ENCODE peak calls at places on chromosomes 13 and 19, in nine cellular contexts. One of them, this sample, is unnamed.

GRCh38 chr13:76620036-76620435 is 266.2 kb downstream of the KCTD12 start:
- DNase-seq in ovary: no peak
- DNase-seq in tibial artery: no peak
- DNase-seq in heart left ventricle: no peak
- DNase-seq in AG04450: no peak
- DNase-seq in thoracic aorta: no peak
- DNase-seq in SJSA1: no peak
- DNase-seq in heart right ventricle: no peak
- DNase-seq in A549: no peak
- DNase-seq in this sample: no peak

GRCh38 chr19:14520543-14520942 is 2.3 kb upstream of the DNAJB1 start:
- DNase-seq in A549: no peak
- DNase-seq in tibial artery: no peak
- DNase-seq in AG04450: no peak
- DNase-seq in SJSA1: no peak
- DNase-seq in heart right ventricle: no peak
- DNase-seq in heart left ventricle: no peak
- DNase-seq in thoracic aorta: no peak
- DNase-seq in ovary: no peak
- DNase-seq in this sample: no peak

GRCh38 chr19:17754634-17755532 is 3.6 kb downstream of the FCHO1 start:
- DNase-seq in SJSA1: no peak
- DNase-seq in AG04450: no peak
- DNase-seq in tibial artery: no peak
- DNase-seq in thoracic aorta: no peak
- DNase-seq in heart left ventricle: no peak
- DNase-seq in A549: no peak
- DNase-seq in ovary: no peak
- DNase-seq in heart right ventricle: no peak
- DNase-seq in this sample: no peak

GRCh38 chr13:27967203-27967735 is 1.8 kb downstream of the CDX2 start:
- DNase-seq in SJSA1: no peak
- DNase-seq in A549: no peak
- DNase-seq in ovary: no peak
- DNase-seq in heart left ventricle: no peak
- DNase-seq in tibial artery: no peak
- DNase-seq in AG04450: no peak
- DNase-seq in heart right ventricle: no peak
- DNase-seq in thoracic aorta: no peak
- DNase-seq in this sample: no peak

GRCh38 chr13:50950808-50951207 is 41.2 kb downstream of the RNASEH2B start:
- DNase-seq in tibial artery: no peak
- DNase-seq in heart left ventricle: no peak
- DNase-seq in heart right ventricle: no peak
- DNase-seq in A549: no peak
- DNase-seq in thoracic aorta: no peak
- DNase-seq in AG04450: no peak
- DNase-seq in ovary: no peak
- DNase-seq in SJSA1: no peak
- DNase-seq in this sample: no peak

GRCh38 chr13:95627590-95627989 is 16.9 kb downstream of the DZIP1 start:
- DNase-seq in tibial artery: no peak
- DNase-seq in heart right ventricle: no peak
- DNase-seq in AG04450: no peak
- DNase-seq in A549: no peak
- DNase-seq in thoracic aorta: no peak
- DNase-seq in SJSA1: no peak
- DNase-seq in heart left ventricle: no peak
- DNase-seq in ovary: no peak
- DNase-seq in this sample: no peak

GRCh38 chr13:109419896-109420295 is 366.5 kb downstream of the IRS2 start:
- DNase-seq in ovary: no peak
- DNase-seq in SJSA1: no peak
- DNase-seq in tibial artery: no peak
- DNase-seq in thoracic aorta: no peak
- DNase-seq in A549: no peak
- DNase-seq in heart left ventricle: no peak
- DNase-seq in AG04450: no peak
- DNase-seq in heart right ventricle: no peak
- DNase-seq in this sample: no peak

GRCh38 chr13:38697628-38698333 is 10.9 kb downstream of the FREM2 start:
- DNase-seq in thoracic aorta: no peak
- DNase-seq in tibial artery: no peak
- DNase-seq in SJSA1: no peak
- DNase-seq in heart right ventricle: no peak
- DNase-seq in heart left ventricle: no peak
- DNase-seq in ovary: no peak
- DNase-seq in AG04450: no peak
- DNase-seq in A549: no peak
- DNase-seq in this sample: no peak

GRCh38 chr19:1063030-1063908 is 3.7 kb upstream of the ARHGAP45 start:
- DNase-seq in AG04450: no peak
- DNase-seq in heart right ventricle: no peak
- DNase-seq in heart left ventricle: no peak
- DNase-seq in A549: no peak
- DNase-seq in thoracic aorta: no peak
- DNase-seq in ovary: no peak
- DNase-seq in SJSA1: no peak
- DNase-seq in tibial artery: no peak
- DNase-seq in this sample: peak; percentile 72

GRCh38 chr19:51339313-51339686 is 2.6 kb downstream of the VSIG10L start:
- DNase-seq in heart right ventricle: no peak
- DNase-seq in tibial artery: peak; percentile 72
- DNase-seq in heart left ventricle: no peak
- DNase-seq in AG04450: no peak
- DNase-seq in SJSA1: no peak
- DNase-seq in thoracic aorta: no peak
- DNase-seq in A549: peak; percentile 55
- DNase-seq in ovary: no peak
- DNase-seq in this sample: no peak

GRCh38 chr13:45870232-45870631 is 18.7 kb upstream of the SIAH3 start:
- DNase-seq in SJSA1: no peak
- DNase-seq in thoracic aorta: no peak
- DNase-seq in heart left ventricle: no peak
- DNase-seq in tibial artery: no peak
- DNase-seq in A549: no peak
- DNase-seq in heart right ventricle: peak; percentile 33
- DNase-seq in AG04450: no peak
- DNase-seq in ovary: no peak
- DNase-seq in this sample: no peak

GRCh38 chr19:49710372-49710951 is 19.5 kb downstream of the CPT1C start:
- DNase-seq in tibial artery: no peak
- DNase-seq in thoracic aorta: no peak
- DNase-seq in A549: no peak
- DNase-seq in ovary: no peak
- DNase-seq in heart right ventricle: no peak
- DNase-seq in heart left ventricle: no peak
- DNase-seq in AG04450: no peak
- DNase-seq in SJSA1: no peak
- DNase-seq in this sample: no peak

GRCh38 chr19:39498262-39499081 is at the start of gene DLL3:
- DNase-seq in thoracic aorta: no peak
- DNase-seq in tibial artery: no peak
- DNase-seq in heart right ventricle: no peak
- DNase-seq in AG04450: no peak
- DNase-seq in heart left ventricle: no peak
- DNase-seq in A549: no peak
- DNase-seq in SJSA1: no peak
- DNase-seq in ovary: no peak
- DNase-seq in this sample: no peak

GRCh38 chr13:23928985-23929384 is 31.7 kb upstream of the C1QTNF9B start:
- DNase-seq in heart left ventricle: no peak
- DNase-seq in A549: peak; percentile 15
- DNase-seq in SJSA1: no peak
- DNase-seq in heart right ventricle: no peak
- DNase-seq in tibial artery: no peak
- DNase-seq in AG04450: peak; percentile 42
- DNase-seq in ovary: no peak
- DNase-seq in thoracic aorta: no peak
- DNase-seq in this sample: no peak

GRCh38 chr19:12202250-12202649 is 39.4 kb downstream of the ZNF136 start:
- DNase-seq in ovary: no peak
- DNase-seq in heart right ventricle: peak; percentile 16
- DNase-seq in SJSA1: no peak
- DNase-seq in heart left ventricle: no peak
- DNase-seq in AG04450: no peak
- DNase-seq in tibial artery: no peak
- DNase-seq in thoracic aorta: no peak
- DNase-seq in A549: no peak
- DNase-seq in this sample: peak; percentile 16

GRCh38 chr19:52542984-52543664 is 15.7 kb downstream of the ZNF808 start:
- DNase-seq in tibial artery: no peak
- DNase-seq in A549: no peak
- DNase-seq in SJSA1: no peak
- DNase-seq in ovary: no peak
- DNase-seq in heart left ventricle: no peak
- DNase-seq in AG04450: no peak
- DNase-seq in heart right ventricle: no peak
- DNase-seq in thoracic aorta: no peak
- DNase-seq in this sample: peak; percentile 22

GRCh38 chr19:17202249-17202648 is 12.9 kb upstream of the USE1 start:
- DNase-seq in thoracic aorta: no peak
- DNase-seq in ovary: no peak
- DNase-seq in SJSA1: peak; percentile 59
- DNase-seq in heart left ventricle: no peak
- DNase-seq in A549: peak; percentile 33
- DNase-seq in tibial artery: no peak
- DNase-seq in heart right ventricle: no peak
- DNase-seq in AG04450: no peak
- DNase-seq in this sample: no peak

GRCh38 chr19:10418281-10419199 is 1.8 kb upstream of the PDE4A start:
- DNase-seq in heart left ventricle: no peak
- DNase-seq in heart right ventricle: no peak
- DNase-seq in A549: no peak
- DNase-seq in ovary: no peak
- DNase-seq in AG04450: no peak
- DNase-seq in SJSA1: peak; percentile 52
- DNase-seq in thoracic aorta: no peak
- DNase-seq in tibial artery: no peak
- DNase-seq in this sample: no peak

GRCh38 chr19:18496167-18496979 is 25.5 kb downstream of the ELL start:
- DNase-seq in ovary: no peak
- DNase-seq in thoracic aorta: no peak
- DNase-seq in A549: no peak
- DNase-seq in AG04450: no peak
- DNase-seq in SJSA1: no peak
- DNase-seq in heart right ventricle: no peak
- DNase-seq in tibial artery: no peak
- DNase-seq in heart left ventricle: no peak
- DNase-seq in this sample: peak; percentile 76

GRCh38 chr13:111365149-111366005 is 44.9 kb downstream of the TEX29 start:
- DNase-seq in ovary: no peak
- DNase-seq in thoracic aorta: no peak
- DNase-seq in AG04450: no peak
- DNase-seq in tibial artery: no peak
- DNase-seq in SJSA1: peak; percentile 52
- DNase-seq in heart left ventricle: no peak
- DNase-seq in A549: no peak
- DNase-seq in heart right ventricle: no peak
- DNase-seq in this sample: no peak

GRCh38 chr13:22195726-22196125 is 524.9 kb downstream of the FGF9 start:
- DNase-seq in tibial artery: no peak
- DNase-seq in heart right ventricle: no peak
- DNase-seq in AG04450: no peak
- DNase-seq in ovary: no peak
- DNase-seq in heart left ventricle: no peak
- DNase-seq in SJSA1: no peak
- DNase-seq in thoracic aorta: no peak
- DNase-seq in A549: no peak
- DNase-seq in this sample: no peak
- H3K27ac ChIP-seq in tibial artery: no peak overlapping the region
- H3K27ac ChIP-seq in heart right ventricle: no peak overlapping the region
- H3K27ac ChIP-seq in AG04450: no peak overlapping the region
- H3K27ac ChIP-seq in ovary: no peak overlapping the region
- H3K27ac ChIP-seq in heart left ventricle: no peak overlapping the region
- H3K27ac ChIP-seq in SJSA1: no peak overlapping the region
- H3K27ac ChIP-seq in thoracic aorta: no peak overlapping the region
- H3K27ac ChIP-seq in A549: no peak overlapping the region
- H3K27ac ChIP-seq in this sample: no peak overlapping the region

GRCh38 chr13:32087955-32088747 is 56.6 kb downstream of the FRY start:
- DNase-seq in SJSA1: no peak
- DNase-seq in ovary: no peak
- DNase-seq in thoracic aorta: no peak
- DNase-seq in AG04450: no peak
- DNase-seq in heart right ventricle: no peak
- DNase-seq in A549: no peak
- DNase-seq in tibial artery: no peak
- DNase-seq in heart left ventricle: no peak
- DNase-seq in this sample: no peak
- H3K27ac ChIP-seq in SJSA1: peak overlapping the region; percentile 8
- H3K27ac ChIP-seq in ovary: no peak overlapping the region
- H3K27ac ChIP-seq in thoracic aorta: no peak overlapping the region
- H3K27ac ChIP-seq in AG04450: peak overlapping the region; percentile 22
- H3K27ac ChIP-seq in heart right ventricle: peak overlapping the region; percentile 55
- H3K27ac ChIP-seq in A549: no peak overlapping the region
- H3K27ac ChIP-seq in tibial artery: no peak overlapping the region
- H3K27ac ChIP-seq in heart left ventricle: peak overlapping the region; percentile 20
- H3K27ac ChIP-seq in this sample: no peak overlapping the region

DNA sequence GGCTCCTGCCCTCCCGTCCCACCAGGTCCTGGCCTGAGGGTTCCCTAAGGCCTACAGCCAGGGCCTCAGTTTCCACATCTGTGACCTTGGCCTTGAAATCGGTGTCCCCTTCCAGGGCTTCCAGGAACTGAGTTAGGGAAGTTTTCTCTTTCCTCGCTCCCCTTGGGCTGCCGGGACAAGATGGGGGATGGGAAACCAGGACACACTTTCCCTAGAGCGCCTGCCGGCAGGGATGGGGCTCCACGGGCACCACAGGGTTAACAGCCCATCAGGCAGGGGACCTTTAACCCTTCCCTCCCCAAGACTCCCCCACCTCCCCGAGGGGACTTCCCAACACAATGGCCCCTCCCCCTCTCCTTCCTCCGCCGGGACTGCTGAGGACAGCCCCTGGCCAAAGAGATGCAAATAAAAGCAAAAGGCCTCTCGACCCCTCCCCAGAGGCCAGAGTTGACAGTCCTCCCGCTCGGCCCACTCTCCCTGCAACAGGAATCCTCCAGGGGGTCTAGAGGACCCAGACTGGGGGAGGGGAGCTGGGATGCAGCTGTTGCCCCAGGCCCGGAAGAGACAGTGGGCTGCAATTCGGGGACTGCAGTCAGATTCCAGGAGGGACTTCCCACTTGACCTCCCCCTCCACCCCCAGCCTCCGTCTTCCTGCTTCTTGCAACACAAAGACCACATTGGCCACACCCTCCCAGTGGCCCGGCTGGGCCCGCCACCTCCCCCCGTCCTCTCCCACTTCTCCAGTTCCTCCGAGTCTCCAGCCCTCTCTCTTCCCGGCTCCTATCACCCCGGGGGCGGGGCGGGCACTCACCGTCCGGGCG is 3.4 kb downstream of the BBC3 start:
- DNase-seq in SJSA1: peak; percentile 98
- DNase-seq in thoracic aorta: peak; percentile 74
- DNase-seq in AG04450: peak; percentile 84
- DNase-seq in ovary: peak; percentile 85
- DNase-seq in heart left ventricle: peak; percentile 93
- DNase-seq in tibial artery: peak; percentile 96
- DNase-seq in A549: peak; percentile 96
- DNase-seq in heart right ventricle: peak; percentile 94
- DNase-seq in this sample: peak; percentile 46
- H3K27ac ChIP-seq in SJSA1: peak overlapping the region; percentile 98
- H3K27ac ChIP-seq in thoracic aorta: peak overlapping the region; percentile 99
- H3K27ac ChIP-seq in AG04450: peak overlapping the region; percentile 96
- H3K27ac ChIP-seq in ovary: peak overlapping the region; percentile 95
- H3K27ac ChIP-seq in heart left ventricle: peak overlapping the region; percentile 99
- H3K27ac ChIP-seq in tibial artery: peak overlapping the region; percentile 99
- H3K27ac ChIP-seq in A549: peak overlapping the region; percentile 97
- H3K27ac ChIP-seq in heart right ventricle: peak overlapping the region; percentile 100
- H3K27ac ChIP-seq in this sample: peak overlapping the region; percentile 83

GRCh38 chr13:32471187-32471922 is 43.4 kb upstream of the N4BP2L1 start:
- DNase-seq in thoracic aorta: no peak
- DNase-seq in ovary: peak; percentile 33
- DNase-seq in SJSA1: no peak
- DNase-seq in A549: no peak
- DNase-seq in heart right ventricle: peak; percentile 64
- DNase-seq in tibial artery: no peak
- DNase-seq in AG04450: peak; percentile 26
- DNase-seq in heart left ventricle: peak; percentile 59
- DNase-seq in this sample: no peak
- H3K27ac ChIP-seq in thoracic aorta: peak overlapping the region; percentile 15
- H3K27ac ChIP-seq in ovary: no peak overlapping the region
- H3K27ac ChIP-seq in SJSA1: no peak overlapping the region
- H3K27ac ChIP-seq in A549: no peak overlapping the region
- H3K27ac ChIP-seq in heart right ventricle: peak overlapping the region; percentile 33
- H3K27ac ChIP-seq in tibial artery: peak overlapping the region; percentile 75
- H3K27ac ChIP-seq in AG04450: peak overlapping the region; percentile 52
- H3K27ac ChIP-seq in heart left ventricle: peak overlapping the region; percentile 2
- H3K27ac ChIP-seq in this sample: no peak overlapping the region

This sample was measured in effector memory CD4-positive, alpha-beta T cell.